ENCODE peak calls at places on chromosomes 12 and 14, in six cellular contexts. L is H54; J is CD8-positive, alpha-beta T cell; H is fibroblast of lung; B is M059J; T is NB4. P is an unnamed sample.

GRCh38 chr12:2876431-2877046 is 435 bp downstream of the FOXM1 start:
- DNase-seq in L (no peak), J (no peak), H (peak), B (peak), T (peak), P (no peak)

GRCh38 chr14:75191100-75191499 is 14.7 kb upstream of the TMED10 start:
- DNase-seq in L (no peak), J (no peak), H (no peak), B (no peak), T (no peak), P (no peak)

GRCh38 chr14:68502196-68502595 is 290.7 kb downstream of the ZFP36L1 start:
- DNase-seq in L (no peak), J (no peak), H (no peak), B (no peak), T (no peak), P (no peak)

GRCh38 chr14:51109651-51110050 is 14.7 kb upstream of the TRIM9 start:
- DNase-seq in L (no peak), J (no peak), H (no peak), B (no peak), T (no peak), P (no peak)

GRCh38 chr14:90444077-90444696 is 47.4 kb downstream of the CALM1 start:
- DNase-seq in L (no peak), J (no peak), H (peak), B (peak), T (peak), P (no peak)

GRCh38 chr12:9615420-9616135 is 7.9 kb upstream of the KLRB1 start:
- DNase-seq in L (no peak), J (no peak), H (no peak), B (no peak), T (peak), P (no peak)

GRCh38 chr12:77016621-77017020 is 48.7 kb downstream of the E2F7 start:
- DNase-seq in L (no peak), J (no peak), H (no peak), B (no peak), T (no peak), P (no peak)

GRCh38 chr12:112627851-112628250 is 163.7 kb upstream of the RPH3A start:
- DNase-seq in L (no peak), J (no peak), H (no peak), B (no peak), T (no peak), P (no peak)

GRCh38 chr12:84315926-84316325 is 596.7 kb downstream of the SLC6A15 start:
- DNase-seq in L (no peak), J (no peak), H (no peak), B (no peak), T (no peak), P (no peak)

GRCh38 chr12:96445743-96446655 is 43.4 kb upstream of the CFAP54 start:
- DNase-seq in L (peak), J (peak), H (peak), B (peak), T (peak), P (no peak)